ENCODE peak calls at places on chromosome 7, in seven cellular contexts. One of them, this sample, is unnamed.

GRCh38 chr7:45922810-45923209 is 1.7 kb upstream of the IGFBP3 start:
- DNase-seq in fibroblast of mammary gland: no peak
- DNase-seq in Peyer's patch: peak
- DNase-seq in epithelial cell of esophagus: peak
- DNase-seq in neural progenitor cell: peak
- DNase-seq in stomach: no peak
- DNase-seq in HL-60: no peak
- DNase-seq in this sample: no peak

GRCh38 chr7:131170440-131171105 is 157.1 kb upstream of the MKLN1 start:
- DNase-seq in HL-60: no peak
- DNase-seq in stomach: no peak
- DNase-seq in Peyer's patch: no peak
- DNase-seq in epithelial cell of esophagus: no peak
- DNase-seq in fibroblast of mammary gland: peak
- DNase-seq in neural progenitor cell: peak
- DNase-seq in this sample: no peak

GRCh38 chr7:99008921-99009530 is 130.7 kb downstream of the TRRAP start:
- DNase-seq in stomach: no peak
- DNase-seq in Peyer's patch: no peak
- DNase-seq in fibroblast of mammary gland: no peak
- DNase-seq in neural progenitor cell: no peak
- DNase-seq in epithelial cell of esophagus: no peak
- DNase-seq in HL-60: no peak
- DNase-seq in this sample: no peak

GRCh38 chr7:15851201-15851600 is 164.7 kb upstream of the MEOX2 start:
- DNase-seq in Peyer's patch: no peak
- DNase-seq in epithelial cell of esophagus: no peak
- DNase-seq in stomach: no peak
- DNase-seq in fibroblast of mammary gland: peak
- DNase-seq in HL-60: no peak
- DNase-seq in neural progenitor cell: no peak
- DNase-seq in this sample: no peak

GRCh38 chr7:16660702-16661464 is 14.9 kb downstream of the BZW2 start:
- DNase-seq in stomach: no peak
- DNase-seq in fibroblast of mammary gland: peak
- DNase-seq in neural progenitor cell: no peak
- DNase-seq in Peyer's patch: no peak
- DNase-seq in HL-60: no peak
- DNase-seq in epithelial cell of esophagus: peak
- DNase-seq in this sample: no peak

GRCh38 chr7:45089314-45089891 is 634 bp upstream of the NACAD start:
- DNase-seq in fibroblast of mammary gland: peak
- DNase-seq in Peyer's patch: peak
- DNase-seq in stomach: peak
- DNase-seq in neural progenitor cell: peak
- DNase-seq in HL-60: no peak
- DNase-seq in epithelial cell of esophagus: peak
- DNase-seq in this sample: peak

GRCh38 chr7:138587485-138587884 is 113.7 kb downstream of the SVOPL start:
- DNase-seq in stomach: no peak
- DNase-seq in HL-60: no peak
- DNase-seq in epithelial cell of esophagus: no peak
- DNase-seq in fibroblast of mammary gland: no peak
- DNase-seq in neural progenitor cell: no peak
- DNase-seq in Peyer's patch: no peak
- DNase-seq in this sample: no peak

GRCh38 chr7:27186450-27187157 is 1.6 kb upstream of the HOXA11 start:
- DNase-seq in HL-60: no peak
- DNase-seq in stomach: no peak
- DNase-seq in Peyer's patch: no peak
- DNase-seq in fibroblast of mammary gland: no peak
- DNase-seq in neural progenitor cell: no peak
- DNase-seq in epithelial cell of esophagus: no peak
- DNase-seq in this sample: no peak

GRCh38 chr7:2524808-2525140 is 5.2 kb downstream of the LFNG start:
- DNase-seq in epithelial cell of esophagus: no peak
- DNase-seq in HL-60: no peak
- DNase-seq in neural progenitor cell: peak
- DNase-seq in stomach: no peak
- DNase-seq in Peyer's patch: no peak
- DNase-seq in fibroblast of mammary gland: no peak
- DNase-seq in this sample: no peak

GRCh38 chr7:13279854-13280435 is 592.5 kb downstream of the ARL4A start:
- DNase-seq in Peyer's patch: no peak
- DNase-seq in stomach: no peak
- DNase-seq in HL-60: no peak
- DNase-seq in epithelial cell of esophagus: peak
- DNase-seq in neural progenitor cell: peak
- DNase-seq in fibroblast of mammary gland: peak
- DNase-seq in this sample: no peak

GRCh38 chr7:13286916-13287315 is 599.5 kb downstream of the ARL4A start:
- DNase-seq in stomach: no peak
- DNase-seq in Peyer's patch: no peak
- DNase-seq in neural progenitor cell: no peak
- DNase-seq in epithelial cell of esophagus: no peak
- DNase-seq in fibroblast of mammary gland: no peak
- DNase-seq in HL-60: no peak
- DNase-seq in this sample: no peak

GRCh38 chr7:13276977-13277376 is 589.5 kb downstream of the ARL4A start:
- DNase-seq in Peyer's patch: no peak
- DNase-seq in fibroblast of mammary gland: no peak
- DNase-seq in HL-60: no peak
- DNase-seq in neural progenitor cell: peak
- DNase-seq in epithelial cell of esophagus: no peak
- DNase-seq in stomach: no peak
- DNase-seq in this sample: no peak

GRCh38 chr7:13278020-13278419 is 590.6 kb downstream of the ARL4A start:
- DNase-seq in stomach: no peak
- DNase-seq in HL-60: no peak
- DNase-seq in epithelial cell of esophagus: no peak
- DNase-seq in fibroblast of mammary gland: no peak
- DNase-seq in neural progenitor cell: no peak
- DNase-seq in Peyer's patch: no peak
- DNase-seq in this sample: no peak

GRCh38 chr7:13282377-13282980 is 595.0 kb downstream of the ARL4A start:
- DNase-seq in stomach: no peak
- DNase-seq in fibroblast of mammary gland: peak
- DNase-seq in epithelial cell of esophagus: peak
- DNase-seq in neural progenitor cell: peak
- DNase-seq in HL-60: no peak
- DNase-seq in Peyer's patch: no peak
- DNase-seq in this sample: no peak
- TF ChIP-seq CTCF in stomach: no peak
- TF ChIP-seq CTCF in fibroblast of mammary gland: peak
- TF ChIP-seq CTCF in epithelial cell of esophagus: peak
- TF ChIP-seq CTCF in neural progenitor cell: peak
- TF ChIP-seq CTCF in HL-60: no peak
- TF ChIP-seq CTCF in Peyer's patch: no peak
- TF ChIP-seq CTCF in this sample: peak

GRCh38 chr7:151926336-151926712 is 29.9 kb upstream of the GALNTL5 start:
- DNase-seq in neural progenitor cell: no peak
- DNase-seq in stomach: no peak
- DNase-seq in epithelial cell of esophagus: no peak
- DNase-seq in Peyer's patch: no peak
- DNase-seq in HL-60: no peak
- DNase-seq in fibroblast of mammary gland: no peak
- DNase-seq in this sample: no peak

GRCh38 chr7:151923097-151923876 is 33.0 kb upstream of the GALNTL5 start:
- DNase-seq in neural progenitor cell: no peak
- DNase-seq in fibroblast of mammary gland: peak
- DNase-seq in stomach: peak
- DNase-seq in HL-60: peak
- DNase-seq in Peyer's patch: peak
- DNase-seq in epithelial cell of esophagus: peak
- DNase-seq in this sample: peak

GRCh38 chr7:151925446-151926335 is 30.6 kb upstream of the GALNTL5 start:
- DNase-seq in fibroblast of mammary gland: peak
- DNase-seq in stomach: peak
- DNase-seq in HL-60: peak
- DNase-seq in epithelial cell of esophagus: no peak
- DNase-seq in neural progenitor cell: no peak
- DNase-seq in Peyer's patch: peak
- DNase-seq in this sample: peak

GRCh38 chr7:151924508-151924907 is 31.7 kb upstream of the GALNTL5 start:
- DNase-seq in epithelial cell of esophagus: no peak
- DNase-seq in stomach: no peak
- DNase-seq in fibroblast of mammary gland: no peak
- DNase-seq in neural progenitor cell: no peak
- DNase-seq in HL-60: no peak
- DNase-seq in Peyer's patch: peak
- DNase-seq in this sample: no peak

DNA sequence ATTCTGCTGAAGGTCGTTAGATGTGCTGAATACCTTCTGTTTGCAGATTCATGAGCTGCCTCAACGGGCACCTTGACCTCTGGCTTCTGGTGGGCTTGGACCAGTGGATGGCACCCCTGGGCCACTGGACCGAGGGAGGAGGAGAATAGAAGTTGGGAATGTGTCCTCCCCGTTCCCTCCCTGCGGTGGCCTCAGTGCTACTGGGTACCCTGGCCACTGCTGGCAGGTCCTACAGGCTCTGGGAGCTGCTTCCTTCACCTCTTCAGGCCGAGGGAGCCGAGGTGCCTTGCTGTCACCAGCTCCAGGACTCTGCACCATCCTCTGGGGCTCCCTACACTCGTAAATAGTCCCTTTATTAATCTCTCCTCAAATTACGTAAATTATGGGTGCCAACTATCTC is 32.2 kb upstream of the GALNTL5 start:
- DNase-seq in neural progenitor cell: no peak
- DNase-seq in stomach: no peak
- DNase-seq in HL-60: no peak
- DNase-seq in Peyer's patch: no peak
- DNase-seq in fibroblast of mammary gland: no peak
- DNase-seq in epithelial cell of esophagus: no peak
- DNase-seq in this sample: no peak
- TF ChIP-seq CTCF in neural progenitor cell: no peak
- TF ChIP-seq CTCF in stomach: no peak
- TF ChIP-seq CTCF in HL-60: no peak
- TF ChIP-seq CTCF in Peyer's patch: no peak
- TF ChIP-seq CTCF in fibroblast of mammary gland: no peak
- TF ChIP-seq CTCF in epithelial cell of esophagus: no peak
- TF ChIP-seq CTCF in this sample: no peak

GRCh38 chr7:128266891-128267839 is 26.1 kb downstream of the LEP start:
- DNase-seq in stomach: peak
- DNase-seq in HL-60: no peak
- DNase-seq in epithelial cell of esophagus: peak
- DNase-seq in fibroblast of mammary gland: peak
- DNase-seq in Peyer's patch: peak
- DNase-seq in neural progenitor cell: peak
- DNase-seq in this sample: peak

GRCh38 chr7:128271471-128272454 is 30.7 kb downstream of the LEP start:
- DNase-seq in neural progenitor cell: no peak
- DNase-seq in epithelial cell of esophagus: no peak
- DNase-seq in fibroblast of mammary gland: no peak
- DNase-seq in Peyer's patch: no peak
- DNase-seq in stomach: no peak
- DNase-seq in HL-60: no peak
- DNase-seq in this sample: no peak

GRCh38 chr7:128268233-128268632 is 27.2 kb downstream of the LEP start:
- DNase-seq in stomach: no peak
- DNase-seq in epithelial cell of esophagus: no peak
- DNase-seq in HL-60: no peak
- DNase-seq in Peyer's patch: no peak
- DNase-seq in neural progenitor cell: peak
- DNase-seq in fibroblast of mammary gland: no peak
- DNase-seq in this sample: no peak

GRCh38 chr7:128274246-128274889 is 33.3 kb downstream of the LEP start:
- DNase-seq in neural progenitor cell: no peak
- DNase-seq in HL-60: no peak
- DNase-seq in stomach: no peak
- DNase-seq in fibroblast of mammary gland: no peak
- DNase-seq in epithelial cell of esophagus: no peak
- DNase-seq in Peyer's patch: no peak
- DNase-seq in this sample: no peak

GRCh38 chr7:128270799-128271411 is 29.8 kb downstream of the LEP start:
- DNase-seq in neural progenitor cell: no peak
- DNase-seq in fibroblast of mammary gland: no peak
- DNase-seq in epithelial cell of esophagus: no peak
- DNase-seq in stomach: no peak
- DNase-seq in Peyer's patch: no peak
- DNase-seq in HL-60: no peak
- DNase-seq in this sample: no peak
- TF ChIP-seq CTCF in neural progenitor cell: no peak
- TF ChIP-seq CTCF in fibroblast of mammary gland: peak
- TF ChIP-seq CTCF in epithelial cell of esophagus: no peak
- TF ChIP-seq CTCF in stomach: no peak
- TF ChIP-seq CTCF in Peyer's patch: no peak
- TF ChIP-seq CTCF in HL-60: no peak
- TF ChIP-seq CTCF in this sample: no peak

GRCh38 chr7:151247016-151247580 is 1.4 kb downstream of the SMARCD3 start:
- DNase-seq in epithelial cell of esophagus: no peak
- DNase-seq in Peyer's patch: no peak
- DNase-seq in stomach: no peak
- DNase-seq in fibroblast of mammary gland: no peak
- DNase-seq in neural progenitor cell: no peak
- DNase-seq in HL-60: no peak
- DNase-seq in this sample: no peak

GRCh38 chr7:151246161-151247015 is 2.1 kb downstream of the SMARCD3 start:
- DNase-seq in HL-60: no peak
- DNase-seq in epithelial cell of esophagus: no peak
- DNase-seq in fibroblast of mammary gland: no peak
- DNase-seq in Peyer's patch: no peak
- DNase-seq in stomach: no peak
- DNase-seq in neural progenitor cell: peak
- DNase-seq in this sample: no peak

GRCh38 chr7:151244871-151245346 is 3.6 kb downstream of the SMARCD3 start:
- DNase-seq in HL-60: no peak
- DNase-seq in stomach: no peak
- DNase-seq in Peyer's patch: no peak
- DNase-seq in fibroblast of mammary gland: no peak
- DNase-seq in epithelial cell of esophagus: no peak
- DNase-seq in neural progenitor cell: peak
- DNase-seq in this sample: no peak

GRCh38 chr7:151244156-151244870 is 4.2 kb downstream of the SMARCD3 start:
- DNase-seq in HL-60: peak
- DNase-seq in fibroblast of mammary gland: peak
- DNase-seq in neural progenitor cell: peak
- DNase-seq in epithelial cell of esophagus: peak
- DNase-seq in stomach: peak
- DNase-seq in Peyer's patch: peak
- DNase-seq in this sample: no peak

DNA sequence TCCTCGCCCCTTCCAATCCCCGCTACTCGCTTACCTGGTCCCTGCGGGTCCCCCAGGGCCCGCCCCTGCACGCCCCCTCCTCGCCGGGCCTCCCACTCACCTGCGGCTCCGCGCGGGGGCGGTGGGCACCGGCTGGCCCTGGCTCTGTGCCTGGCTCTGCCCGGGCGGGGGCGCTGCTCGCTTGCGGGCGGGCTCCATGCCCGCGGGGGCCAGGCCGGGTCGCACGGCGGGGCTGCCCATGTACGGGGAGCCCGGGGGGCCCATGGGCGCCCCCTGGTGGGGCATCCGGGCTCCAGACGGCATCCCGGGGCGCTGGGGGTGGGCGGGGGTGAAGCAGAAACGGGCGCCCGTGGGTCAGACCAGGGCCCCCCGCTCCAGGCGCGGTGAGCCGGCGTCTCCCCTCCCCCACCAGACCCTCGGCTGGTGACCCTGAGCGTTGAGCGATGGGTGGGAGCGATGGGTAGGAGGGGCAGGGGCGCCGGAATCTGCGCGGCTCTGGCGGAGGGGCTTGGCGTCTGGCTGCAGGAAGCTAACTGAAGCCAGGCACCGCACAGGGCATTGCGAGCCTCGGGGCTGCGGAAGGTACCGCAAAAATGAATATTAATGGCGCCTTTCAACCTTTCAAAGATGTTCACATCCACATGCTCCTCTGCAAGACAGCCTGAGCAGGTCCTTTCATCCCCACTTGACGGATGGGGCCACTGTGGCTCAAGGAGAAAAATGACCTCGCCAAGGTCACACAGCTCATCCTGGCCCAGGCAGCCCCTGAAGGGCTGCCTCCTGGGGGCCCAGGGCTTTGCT is 2.9 kb downstream of the SMARCD3 start:
- DNase-seq in epithelial cell of esophagus: peak
- DNase-seq in neural progenitor cell: peak
- DNase-seq in HL-60: no peak
- DNase-seq in fibroblast of mammary gland: no peak
- DNase-seq in stomach: peak
- DNase-seq in Peyer's patch: peak
- DNase-seq in this sample: no peak
- TF ChIP-seq CTCF in epithelial cell of esophagus: peak
- TF ChIP-seq CTCF in neural progenitor cell: peak
- TF ChIP-seq CTCF in HL-60: no peak
- TF ChIP-seq CTCF in fibroblast of mammary gland: no peak
- TF ChIP-seq CTCF in stomach: no peak
- TF ChIP-seq CTCF in Peyer's patch: peak
- TF ChIP-seq CTCF in this sample: peak

This sample was measured in prostate gland.